ENCODE peak calls at places on chromosomes 5 and 9, in ten cellular contexts. One of them, this sample, is unnamed.

GRCh38 chr9:131046581-131047202 is 37.7 kb downstream of the LAMC3 start:
- DNase-seq in amniotic epithelial cell: peak; percentile 38
- DNase-seq in cardiac muscle cell: peak; percentile 86
- DNase-seq in neural crest cell: peak; percentile 78
- DNase-seq in fibroblast of mammary gland: peak; percentile 54
- DNase-seq in HFFc6: peak; percentile 37
- DNase-seq in posterior cingulate gyrus: peak; percentile 66
- DNase-seq in HCT116: peak; percentile 37
- DNase-seq in body of pancreas: peak; percentile 66
- DNase-seq in EH: peak; percentile 65
- DNase-seq in this sample: peak; percentile 56

GRCh38 chr5:54834121-54834842 is 151.1 kb downstream of the ESM1 start:
- DNase-seq in body of pancreas: peak; percentile 56
- DNase-seq in cardiac muscle cell: no peak
- DNase-seq in amniotic epithelial cell: no peak
- DNase-seq in fibroblast of mammary gland: no peak
- DNase-seq in HFFc6: no peak
- DNase-seq in neural crest cell: no peak
- DNase-seq in posterior cingulate gyrus: no peak
- DNase-seq in HCT116: no peak
- DNase-seq in EH: no peak
- DNase-seq in this sample: peak; percentile 60

GRCh38 chr9:27865031-27865438 is 291.8 kb upstream of the C9orf72 start:
- DNase-seq in amniotic epithelial cell: peak; percentile 6
- DNase-seq in HCT116: no peak
- DNase-seq in EH: no peak
- DNase-seq in cardiac muscle cell: no peak
- DNase-seq in fibroblast of mammary gland: peak; percentile 18
- DNase-seq in HFFc6: no peak
- DNase-seq in neural crest cell: no peak
- DNase-seq in posterior cingulate gyrus: no peak
- DNase-seq in body of pancreas: no peak
- DNase-seq in this sample: no peak

GRCh38 chr5:157026789-157027424 is 32.0 kb downstream of the HAVCR1 start:
- DNase-seq in cardiac muscle cell: peak; percentile 16
- DNase-seq in EH: no peak
- DNase-seq in HFFc6: no peak
- DNase-seq in fibroblast of mammary gland: peak; percentile 2
- DNase-seq in posterior cingulate gyrus: no peak
- DNase-seq in amniotic epithelial cell: no peak
- DNase-seq in HCT116: peak; percentile 37
- DNase-seq in body of pancreas: peak; percentile 16
- DNase-seq in neural crest cell: no peak
- DNase-seq in this sample: no peak

GRCh38 chr5:94746731-94747124 is 128.3 kb downstream of the SLF1 start:
- DNase-seq in fibroblast of mammary gland: peak; percentile 16
- DNase-seq in EH: no peak
- DNase-seq in cardiac muscle cell: peak; percentile 32
- DNase-seq in posterior cingulate gyrus: no peak
- DNase-seq in HCT116: no peak
- DNase-seq in body of pancreas: no peak
- DNase-seq in amniotic epithelial cell: peak; percentile 33
- DNase-seq in neural crest cell: no peak
- DNase-seq in HFFc6: no peak
- DNase-seq in this sample: peak; percentile 8

GRCh38 chr9:110880123-110880522 is 158.1 kb downstream of the LPAR1 start:
- DNase-seq in cardiac muscle cell: no peak
- DNase-seq in HFFc6: peak; percentile 15
- DNase-seq in amniotic epithelial cell: peak; percentile 41
- DNase-seq in fibroblast of mammary gland: peak; percentile 96
- DNase-seq in HCT116: no peak
- DNase-seq in body of pancreas: no peak
- DNase-seq in EH: peak; percentile 81
- DNase-seq in neural crest cell: no peak
- DNase-seq in posterior cingulate gyrus: no peak
- DNase-seq in this sample: no peak

GRCh38 chr5:107216587-107216986 is 454.1 kb downstream of the EFNA5 start:
- DNase-seq in neural crest cell: no peak
- DNase-seq in body of pancreas: no peak
- DNase-seq in fibroblast of mammary gland: no peak
- DNase-seq in posterior cingulate gyrus: no peak
- DNase-seq in cardiac muscle cell: no peak
- DNase-seq in HFFc6: no peak
- DNase-seq in amniotic epithelial cell: no peak
- DNase-seq in HCT116: no peak
- DNase-seq in EH: no peak
- DNase-seq in this sample: no peak

GRCh38 chr5:9265391-9266287 is 280.2 kb downstream of the SEMA5A start:
- DNase-seq in posterior cingulate gyrus: no peak
- DNase-seq in fibroblast of mammary gland: peak; percentile 96
- DNase-seq in body of pancreas: no peak
- DNase-seq in neural crest cell: no peak
- DNase-seq in amniotic epithelial cell: peak; percentile 98
- DNase-seq in EH: peak; percentile 97
- DNase-seq in HCT116: no peak
- DNase-seq in HFFc6: peak; percentile 96
- DNase-seq in cardiac muscle cell: peak; percentile 75
- DNase-seq in this sample: no peak

GRCh38 chr5:136032564-136032963 is 3.8 kb downstream of the TGFBI start:
- DNase-seq in HCT116: no peak
- DNase-seq in amniotic epithelial cell: peak; percentile 85
- DNase-seq in neural crest cell: no peak
- DNase-seq in HFFc6: peak; percentile 40
- DNase-seq in cardiac muscle cell: no peak
- DNase-seq in body of pancreas: no peak
- DNase-seq in posterior cingulate gyrus: no peak
- DNase-seq in EH: peak; percentile 67
- DNase-seq in fibroblast of mammary gland: peak; percentile 92
- DNase-seq in this sample: no peak

GRCh38 chr5:1208221-1208742 is 6.9 kb downstream of the SLC6A19 start:
- DNase-seq in posterior cingulate gyrus: no peak
- DNase-seq in cardiac muscle cell: no peak
- DNase-seq in EH: no peak
- DNase-seq in HCT116: no peak
- DNase-seq in body of pancreas: no peak
- DNase-seq in fibroblast of mammary gland: no peak
- DNase-seq in neural crest cell: no peak
- DNase-seq in amniotic epithelial cell: no peak
- DNase-seq in HFFc6: no peak
- DNase-seq in this sample: no peak